ENCODE peak calls at places on chromosomes 12 and 14, in four cellular contexts. One of them, this sample, is unnamed.

GRCh38 chr12:63079791-63080395 is 71.1 kb downstream of the AVPR1A start:
- DNase-seq in A549: no peak
- DNase-seq in GM12878: no peak
- DNase-seq in SK-N-SH: no peak
- DNase-seq in this sample: no peak

GRCh38 chr12:120229583-120230325 is 28.8 kb upstream of the RPLP0 start:
- DNase-seq in A549: peak
- DNase-seq in GM12878: no peak
- DNase-seq in SK-N-SH: peak
- DNase-seq in this sample: no peak

GRCh38 chr12:33313476-33313875 is 126.1 kb downstream of the SYT10 start:
- DNase-seq in A549: no peak
- DNase-seq in SK-N-SH: no peak
- DNase-seq in GM12878: no peak
- DNase-seq in this sample: no peak

GRCh38 chr12:12406762-12407161 is 49.9 kb downstream of the BORCS5 start:
- DNase-seq in A549: no peak
- DNase-seq in GM12878: no peak
- DNase-seq in SK-N-SH: no peak
- DNase-seq in this sample: no peak

GRCh38 chr12:82682326-82682725 is 4.4 kb upstream of the TMTC2 start:
- DNase-seq in A549: peak
- DNase-seq in SK-N-SH: peak
- DNase-seq in GM12878: no peak
- DNase-seq in this sample: no peak

GRCh38 chr14:70888681-70889175 is 18.5 kb upstream of the PCNX1 start:
- DNase-seq in A549: no peak
- DNase-seq in SK-N-SH: no peak
- DNase-seq in GM12878: no peak
- DNase-seq in this sample: no peak

GRCh38 chr12:112386726-112387125 is 4.5 kb upstream of the HECTD4 start:
- DNase-seq in GM12878: no peak
- DNase-seq in SK-N-SH: no peak
- DNase-seq in A549: no peak
- DNase-seq in this sample: peak

GRCh38 chr12:53418221-53418620 is 5.4 kb upstream of the AMHR2 start:
- DNase-seq in GM12878: no peak
- DNase-seq in A549: no peak
- DNase-seq in SK-N-SH: no peak
- DNase-seq in this sample: no peak

GRCh38 chr12:6180300-6181051 is 19.7 kb upstream of the CD9 start:
- DNase-seq in A549: peak
- DNase-seq in SK-N-SH: no peak
- DNase-seq in GM12878: no peak
- DNase-seq in this sample: peak

GRCh38 chr14:72256055-72256454 is 323.8 kb downstream of the RGS6 start:
- DNase-seq in A549: no peak
- DNase-seq in GM12878: no peak
- DNase-seq in SK-N-SH: no peak
- DNase-seq in this sample: no peak

GRCh38 chr12:27474344-27474743 is 27.8 kb downstream of the SMCO2 start:
- DNase-seq in GM12878: no peak
- DNase-seq in SK-N-SH: no peak
- DNase-seq in A549: no peak
- DNase-seq in this sample: no peak

GRCh38 chr12:1297206-1297605 is 297.2 kb downstream of the FBXL14 start:
- DNase-seq in SK-N-SH: no peak
- DNase-seq in GM12878: no peak
- DNase-seq in A549: no peak
- DNase-seq in this sample: no peak

GRCh38 chr12:16330554-16330953 is 16.9 kb upstream of the MGST1 start:
- DNase-seq in GM12878: no peak
- DNase-seq in SK-N-SH: no peak
- DNase-seq in A549: no peak
- DNase-seq in this sample: no peak

GRCh38 chr14:92495041-92495440 is 18.5 kb upstream of the RIN3 start:
- DNase-seq in A549: peak
- DNase-seq in GM12878: no peak
- DNase-seq in SK-N-SH: no peak
- DNase-seq in this sample: no peak

GRCh38 chr12:132174703-132175490 is 30.6 kb downstream of the NOC4L start:
- DNase-seq in SK-N-SH: no peak
- DNase-seq in A549: no peak
- DNase-seq in GM12878: no peak
- DNase-seq in this sample: no peak

GRCh38 chr12:40864891-40865290 is 172.7 kb downstream of the CNTN1 start:
- DNase-seq in GM12878: no peak
- DNase-seq in SK-N-SH: no peak
- DNase-seq in A549: no peak
- DNase-seq in this sample: no peak
- TF ChIP-seq PBX3 in GM12878: no peak
- TF ChIP-seq PBX3 in SK-N-SH: no peak
- TF ChIP-seq PBX3 in A549: no peak
- TF ChIP-seq PBX3 in this sample: no peak

DNA sequence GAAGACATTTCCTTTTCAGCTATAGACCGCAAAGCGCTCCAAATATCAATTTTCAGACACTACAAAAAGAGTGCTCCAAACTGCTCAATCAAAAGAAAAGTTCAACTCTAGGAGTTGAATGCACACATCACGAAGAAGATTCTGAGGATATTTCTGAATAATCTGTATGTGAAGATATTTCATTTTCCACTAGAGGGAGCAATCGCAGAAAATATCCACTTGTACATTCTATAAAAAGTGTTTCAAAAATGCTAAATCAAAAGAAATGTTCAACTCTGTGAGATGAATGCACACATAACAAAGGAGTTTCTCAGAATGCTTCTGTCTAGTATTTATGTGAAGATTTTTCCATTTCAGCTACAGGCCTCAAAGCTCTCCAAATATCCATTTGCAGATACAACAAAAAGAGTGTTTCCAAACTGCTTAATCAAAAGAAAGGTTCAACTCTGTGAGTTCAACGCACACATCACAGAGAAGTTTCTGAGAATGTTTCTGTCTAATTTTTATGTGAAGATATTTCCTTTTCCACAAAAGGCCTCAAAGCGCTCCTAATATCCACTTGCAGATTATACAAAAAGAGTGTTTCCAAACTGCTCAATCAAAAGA is 643.8 kb upstream of the ALG10B start:
- DNase-seq in SK-N-SH: no peak
- DNase-seq in GM12878: no peak
- DNase-seq in A549: peak
- DNase-seq in this sample: no peak
- TF ChIP-seq PBX3 in SK-N-SH: no peak
- TF ChIP-seq PBX3 in GM12878: no peak
- TF ChIP-seq PBX3 in A549: no peak
- TF ChIP-seq PBX3 in this sample: no peak

DNA sequence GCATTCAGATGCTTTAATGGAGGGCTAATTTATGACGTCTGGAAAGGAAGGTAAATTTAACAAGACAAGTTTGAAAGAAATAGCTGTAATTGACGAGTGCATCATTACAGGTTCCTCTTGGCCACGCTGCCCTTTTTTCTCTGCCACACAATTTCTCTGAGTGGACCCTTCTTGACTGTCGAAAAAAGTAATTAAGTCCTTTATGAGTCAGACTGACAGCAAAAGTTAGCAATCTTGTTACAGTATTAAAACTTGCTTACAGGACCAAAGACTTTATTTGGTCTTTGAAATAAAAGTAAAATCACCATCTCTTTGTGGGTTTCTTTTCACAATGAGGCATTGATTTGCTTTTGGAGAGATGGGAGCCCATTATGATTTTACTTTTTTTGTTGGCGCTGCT is 42.6 kb downstream of the SAMD4A start:
- DNase-seq in A549: no peak
- DNase-seq in SK-N-SH: no peak
- DNase-seq in GM12878: no peak
- DNase-seq in this sample: no peak
- TF ChIP-seq PBX3 in A549: no peak
- TF ChIP-seq PBX3 in SK-N-SH: no peak
- TF ChIP-seq PBX3 in GM12878: no peak
- TF ChIP-seq PBX3 in this sample: no peak

GRCh38 chr14:75558440-75558839 is 20.0 kb upstream of the FLVCR2 start:
- DNase-seq in A549: no peak
- DNase-seq in GM12878: no peak
- DNase-seq in SK-N-SH: no peak
- DNase-seq in this sample: no peak
- TF ChIP-seq PBX3 in A549: no peak
- TF ChIP-seq PBX3 in GM12878: no peak
- TF ChIP-seq PBX3 in SK-N-SH: no peak
- TF ChIP-seq PBX3 in this sample: no peak

GRCh38 chr14:97878206-97878605 is 1081.0 kb downstream of the VRK1 start:
- DNase-seq in GM12878: no peak
- DNase-seq in SK-N-SH: no peak
- DNase-seq in A549: no peak
- DNase-seq in this sample: no peak

GRCh38 chr14:97874394-97874793 is 1077.2 kb downstream of the VRK1 start:
- DNase-seq in A549: no peak
- DNase-seq in SK-N-SH: no peak
- DNase-seq in GM12878: no peak
- DNase-seq in this sample: no peak

GRCh38 chr14:97873291-97873690 is 1076.1 kb downstream of the VRK1 start:
- DNase-seq in SK-N-SH: no peak
- DNase-seq in A549: no peak
- DNase-seq in GM12878: no peak
- DNase-seq in this sample: no peak

GRCh38 chr14:97878727-97879126 is 1081.5 kb downstream of the VRK1 start:
- DNase-seq in GM12878: no peak
- DNase-seq in SK-N-SH: no peak
- DNase-seq in A549: no peak
- DNase-seq in this sample: no peak
- TF ChIP-seq PBX3 in GM12878: no peak
- TF ChIP-seq PBX3 in SK-N-SH: no peak
- TF ChIP-seq PBX3 in A549: no peak
- TF ChIP-seq PBX3 in this sample: no peak

DNA sequence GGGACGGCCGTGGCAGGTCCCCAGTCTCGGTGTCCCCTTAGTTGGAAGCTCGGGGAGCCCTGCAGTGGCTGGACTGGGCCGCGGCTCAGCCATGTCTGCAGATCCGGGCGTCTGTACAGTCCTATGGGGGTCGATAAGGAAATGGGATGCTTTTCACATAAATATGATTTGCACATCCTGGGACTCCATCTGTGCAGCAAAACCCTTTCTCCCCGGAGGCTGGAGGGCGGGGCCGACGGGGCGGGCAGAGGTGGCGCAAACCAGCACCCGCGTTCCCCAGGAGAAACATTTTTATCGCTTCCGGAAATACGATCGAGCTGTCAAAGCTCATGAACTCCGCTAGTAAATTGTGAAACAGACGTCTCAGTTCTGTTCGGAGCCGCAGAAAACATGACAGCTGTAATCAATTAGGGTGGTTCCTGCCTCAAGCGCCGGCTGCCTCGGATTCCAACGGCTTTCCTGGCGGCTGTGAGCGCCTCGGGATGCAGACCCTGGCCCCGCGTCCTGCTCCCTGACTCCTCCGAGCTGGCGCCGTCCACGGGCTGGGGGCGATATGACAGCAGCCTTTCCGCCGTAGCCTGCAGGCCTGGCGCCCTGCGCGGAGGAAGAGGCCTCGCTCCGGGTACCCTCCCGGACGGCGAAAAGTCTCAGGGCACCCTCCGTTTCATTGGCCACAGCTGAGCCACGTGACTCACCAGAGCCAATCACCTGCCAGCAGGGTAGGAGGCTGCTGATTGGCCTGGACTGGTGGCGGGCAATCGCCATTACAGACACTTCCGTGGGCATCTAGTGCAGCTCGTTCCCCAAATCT is 23.0 kb downstream of the DIO3 start:
- DNase-seq in A549: no peak
- DNase-seq in GM12878: no peak
- DNase-seq in SK-N-SH: peak
- DNase-seq in this sample: no peak
- TF ChIP-seq PBX3 in A549: no peak
- TF ChIP-seq PBX3 in GM12878: no peak
- TF ChIP-seq PBX3 in SK-N-SH: peak
- TF ChIP-seq PBX3 in this sample: no peak

GRCh38 chr14:64602826-64603225 is 53.1 kb downstream of the PPP1R36 start:
- DNase-seq in A549: peak
- DNase-seq in SK-N-SH: no peak
- DNase-seq in GM12878: no peak
- DNase-seq in this sample: peak

GRCh38 chr14:64604001-64604400 is 54.2 kb downstream of the PPP1R36 start:
- DNase-seq in GM12878: no peak
- DNase-seq in A549: no peak
- DNase-seq in SK-N-SH: no peak
- DNase-seq in this sample: no peak

GRCh38 chr14:64605926-64606685 is 56.3 kb downstream of the PPP1R36 start:
- DNase-seq in SK-N-SH: no peak
- DNase-seq in GM12878: no peak
- DNase-seq in A549: no peak
- DNase-seq in this sample: no peak

GRCh38 chr14:64601571-64601970 is 51.8 kb downstream of the PPP1R36 start:
- DNase-seq in SK-N-SH: no peak
- DNase-seq in GM12878: no peak
- DNase-seq in A549: no peak
- DNase-seq in this sample: no peak

GRCh38 chr14:64604854-64605253 is 55.1 kb downstream of the PPP1R36 start:
- DNase-seq in GM12878: no peak
- DNase-seq in SK-N-SH: no peak
- DNase-seq in A549: no peak
- DNase-seq in this sample: no peak
- TF ChIP-seq PBX3 in GM12878: no peak
- TF ChIP-seq PBX3 in SK-N-SH: no peak
- TF ChIP-seq PBX3 in A549: no peak
- TF ChIP-seq PBX3 in this sample: no peak